ENCODE peak calls at places on chromosomes 6 and 20, in four cellular contexts. O, U, I and Q are unnamed samples.

GRCh38 chr20:38726849-38727601 is 2.7 kb downstream of the SLC32A1 start:
- DNase-seq in O (no peak), U (peak; percentile 90), I (peak; percentile 61), Q (no peak)

GRCh38 chr6:5866547-5867051 is 140.1 kb downstream of the NRN1 start:
- DNase-seq in O (no peak), U (no peak), I (peak; percentile 55), Q (no peak)

GRCh38 chr6:51675551-51676275 is 411.7 kb downstream of the PKHD1 start:
- DNase-seq in O (no peak), U (peak; percentile 60), I (peak; percentile 29), Q (no peak)

GRCh38 chr6:958531-958930 is 265.6 kb upstream of the EXOC2 start:
- DNase-seq in O (no peak), U (no peak), I (no peak), Q (no peak)

GRCh38 chr20:9758752-9759151 is 80.1 kb downstream of the PAK5 start:
- DNase-seq in O (no peak), U (no peak), I (no peak), Q (no peak)

GRCh38 chr6:169167581-169168301 is 85.9 kb downstream of the THBS2 start:
- DNase-seq in O (no peak), U (peak; percentile 53), I (no peak), Q (no peak)

GRCh38 chr6:142478117-142478516 is 176.3 kb downstream of the ADGRG6 start:
- DNase-seq in O (no peak), U (no peak), I (peak; percentile 46), Q (no peak)

GRCh38 chr6:145882121-145882531 is 67.5 kb upstream of the FBXO30 start:
- DNase-seq in O (no peak), U (no peak), I (no peak), Q (no peak)

GRCh38 chr20:36538026-36538764 is 3.1 kb upstream of the MYL9 start:
- DNase-seq in O (no peak), U (no peak), I (no peak), Q (no peak)

GRCh38 chr6:110859335-110859792 is 15.2 kb upstream of the AMD1 start:
- DNase-seq in O (no peak), U (no peak), I (no peak), Q (no peak)

GRCh38 chr6:3561745-3562144 is 104.9 kb upstream of the SLC22A23 start:
- DNase-seq in O (no peak), U (no peak), I (peak; percentile 20), Q (no peak)

GRCh38 chr6:96899019-96899418 is 1.3 kb upstream of the NDUFAF4 start:
- DNase-seq in O (no peak), U (peak; percentile 19), I (peak; percentile 19), Q (no peak)

GRCh38 chr20:4869290-4870193 is 131.8 kb downstream of the SLC23A2 start:
- DNase-seq in O (no peak), U (no peak), I (no peak), Q (no peak)

GRCh38 chr6:109793793-109794192 is 102.7 kb downstream of the FIG4 start:
- DNase-seq in O (no peak), U (no peak), I (no peak), Q (no peak)

GRCh38 chr6:26355366-26355765 is 9.6 kb upstream of the BTN3A2 start:
- DNase-seq in O (no peak), U (no peak), I (no peak), Q (no peak)

GRCh38 chr6:37480951-37481597 is 18.6 kb downstream of the CCDC167 start:
- DNase-seq in O (no peak), U (no peak), I (no peak), Q (peak; percentile 49)

GRCh38 chr6:133353061-133353460 is 111.9 kb downstream of the EYA4 start:
- DNase-seq in O (no peak), U (no peak), I (no peak), Q (no peak)

GRCh38 chr20:5181492-5181891 is 54.7 kb downstream of the CDS2 start:
- DNase-seq in O (no peak), U (no peak), I (no peak), Q (no peak)

GRCh38 chr6:33356295-33356694 is 35.3 kb upstream of the KIFC1 start:
- DNase-seq in O (no peak), U (no peak), I (no peak), Q (no peak)

GRCh38 chr6:47111685-47112084 is 69.6 kb upstream of the ADGRF1 start:
- DNase-seq in O (no peak), U (no peak), I (peak; percentile 93), Q (no peak)

GRCh38 chr6:31169123-31169857 is 1.2 kb downstream of the POU5F1 start:
- DNase-seq in O (no peak), U (no peak), I (no peak), Q (no peak)

GRCh38 chr6:1190361-1190760 is 121.5 kb upstream of the FOXQ1 start:
- DNase-seq in O (no peak), U (no peak), I (peak; percentile 79), Q (peak; percentile 9)

GRCh38 chr6:136014454-136015421 is 163.2 kb downstream of the PDE7B start:
- DNase-seq in O (no peak), U (no peak), I (no peak), Q (no peak)

DNA sequence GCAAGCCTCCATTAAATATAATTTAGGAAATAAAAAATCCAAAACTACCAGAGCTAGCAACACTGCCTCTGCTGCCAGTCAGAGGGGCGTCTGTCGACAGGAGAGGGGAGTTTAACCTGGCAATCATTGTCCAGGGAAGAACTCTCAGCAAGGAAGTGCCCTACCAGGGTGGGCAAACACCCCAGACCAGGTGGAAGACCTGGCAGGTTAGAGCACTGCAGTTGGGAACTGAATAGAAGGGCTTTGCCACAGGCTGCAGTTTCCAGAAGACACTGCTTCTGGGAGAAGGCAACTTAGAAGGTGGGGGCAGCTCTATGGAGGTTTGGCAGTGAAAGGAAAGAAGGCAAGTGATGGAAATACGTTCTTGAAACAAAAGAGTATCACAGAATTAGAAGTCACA is 11.5 kb downstream of the NAPB start:
- DNase-seq in O (no peak), U (no peak), I (no peak), Q (no peak)
- TF ChIP-seq TCF12 in O (no peak), U (no peak), I (no peak), Q (peak; percentile 69)

GRCh38 chr20:63533388-63533787 is 3.8 kb downstream of the PTK6 start:
- DNase-seq in O (no peak), U (no peak), I (no peak), Q (no peak)
- TF ChIP-seq TCF12 in O (no peak), U (no peak), I (no peak), Q (no peak)

GRCh38 chr6:7268362-7269310 is 44.4 kb downstream of the SSR1 start:
- DNase-seq in O (no peak), U (no peak), I (no peak), Q (no peak)

GRCh38 chr6:7267071-7267470 is 45.9 kb downstream of the SSR1 start:
- DNase-seq in O (no peak), U (no peak), I (no peak), Q (no peak)

GRCh38 chr6:7264686-7265384 is 48.2 kb downstream of the SSR1 start:
- DNase-seq in O (no peak), U (no peak), I (peak; percentile 54), Q (no peak)

GRCh38 chr6:7269816-7270215 is 43.2 kb downstream of the SSR1 start:
- DNase-seq in O (no peak), U (no peak), I (no peak), Q (peak; percentile 32)

GRCh38 chr6:7267521-7268091 is 45.4 kb downstream of the SSR1 start:
- DNase-seq in O (no peak), U (peak; percentile 64), I (peak; percentile 52), Q (no peak)
- TF ChIP-seq TCF12 in O (no peak), U (peak; percentile 60), I (no peak), Q (no peak)

GRCh38 chr6:157323114-157323923 is at the start of gene TMEM242:
- DNase-seq in O (peak; percentile 74), U (peak; percentile 89), I (peak; percentile 89), Q (no peak)
- TF ChIP-seq TCF12 in O (peak; percentile 71), U (no peak), I (peak; percentile 83), Q (peak; percentile 38)

DNA sequence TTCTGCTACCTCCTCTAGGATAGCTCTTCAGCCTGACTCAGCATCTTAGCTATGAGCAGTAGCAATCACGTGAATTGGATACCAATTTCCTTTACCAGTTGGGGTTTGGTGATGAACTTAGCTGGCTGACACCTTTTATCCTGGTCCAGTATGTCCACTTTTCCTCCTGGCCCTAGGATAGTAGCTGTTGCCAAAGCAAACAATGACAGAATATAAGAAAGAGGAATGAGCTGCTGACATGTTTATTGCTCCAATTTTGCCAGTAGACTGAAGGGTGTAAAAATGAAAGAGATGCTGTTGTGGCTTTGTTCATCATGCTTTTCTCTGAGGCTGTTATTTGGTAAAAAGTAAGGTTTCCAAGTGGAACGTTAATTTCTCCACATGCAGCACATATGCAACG is 168.3 kb upstream of the JAG1 start:
- DNase-seq in O (no peak), U (no peak), I (no peak), Q (no peak)
- TF ChIP-seq TCF12 in O (no peak), U (no peak), I (no peak), Q (no peak)